ENCODE peak calls at places on chromosomes 16 and 17, in seven cellular contexts. P is IMR-90, Q is neuronal stem cell, N is H1, C is mesendoderm, V is mesenchymal stem cell, S is trophoblast cell. O is an unnamed sample.

GRCh38 chr16:68366062-68366461 is 55.2 kb downstream of the PRMT7 start:
- DNase-seq in P (no peak), Q (no peak), N (no peak), C (no peak), V (no peak), S (no peak), O (no peak)

GRCh38 chr17:6473128-6473767 is 29.0 kb downstream of the PIMREG start:
- DNase-seq in P (peak), Q (peak), N (peak), C (peak), V (peak), S (peak), O (peak)

GRCh38 chr17:40025991-40026815 is 11.0 kb downstream of the CSF3 start:
- DNase-seq in P (no peak), Q (no peak), N (no peak), C (no peak), V (no peak), S (no peak), O (no peak)

GRCh38 chr16:79171504-79172240 is 428.9 kb downstream of the MAF start:
- DNase-seq in P (no peak), Q (no peak), N (no peak), C (no peak), V (no peak), S (no peak), O (no peak)

GRCh38 chr16:80300876-80301275 is 239.9 kb upstream of the DYNLRB2 start:
- DNase-seq in P (peak), Q (no peak), N (no peak), C (peak), V (no peak), S (no peak), O (no peak)

GRCh38 chr16:31487720-31488629 is 5.1 kb downstream of the SLC5A2 start:
- DNase-seq in P (peak), Q (no peak), N (peak), C (peak), V (peak), S (peak), O (peak)

GRCh38 chr16:66986559-66986958 is 1.8 kb upstream of the CES4A start:
- DNase-seq in P (no peak), Q (no peak), N (no peak), C (no peak), V (no peak), S (no peak), O (no peak)

GRCh38 chr17:5184284-5184683 is 7.4 kb downstream of the ZNF594 start:
- DNase-seq in P (no peak), Q (no peak), N (no peak), C (no peak), V (no peak), S (no peak), O (no peak)

GRCh38 chr17:39754958-39755549 is 17.3 kb downstream of the GRB7 start:
- DNase-seq in P (no peak), Q (no peak), N (peak), C (peak), V (no peak), S (no peak), O (peak)

GRCh38 chr16:66182592-66182991 is 183.9 kb upstream of the CDH5 start:
- DNase-seq in P (no peak), Q (no peak), N (peak), C (no peak), V (no peak), S (no peak), O (no peak)

GRCh38 chr17:55742272-55743102 is 8.4 kb upstream of the PCTP start:
- DNase-seq in P (no peak), Q (no peak), N (no peak), C (no peak), V (no peak), S (no peak), O (no peak)

GRCh38 chr17:77375108-77375507 is 234.3 kb downstream of the SEC14L1 start:
- DNase-seq in P (no peak), Q (no peak), N (no peak), C (no peak), V (no peak), S (peak), O (no peak)

GRCh38 chr17:5468075-5468473 is 708 bp downstream of the DHX33 start:
- DNase-seq in P (no peak), Q (no peak), N (no peak), C (no peak), V (no peak), S (no peak), O (no peak)

GRCh38 chr17:53466733-53467132 is 356.0 kb upstream of the KIF2B start:
- DNase-seq in P (no peak), Q (no peak), N (no peak), C (no peak), V (no peak), S (no peak), O (no peak)
- H2AK5ac ChIP-seq in P (no peak), Q (no peak), N (no peak), C (no peak), V (no peak), S (no peak), O (no peak)

DNA sequence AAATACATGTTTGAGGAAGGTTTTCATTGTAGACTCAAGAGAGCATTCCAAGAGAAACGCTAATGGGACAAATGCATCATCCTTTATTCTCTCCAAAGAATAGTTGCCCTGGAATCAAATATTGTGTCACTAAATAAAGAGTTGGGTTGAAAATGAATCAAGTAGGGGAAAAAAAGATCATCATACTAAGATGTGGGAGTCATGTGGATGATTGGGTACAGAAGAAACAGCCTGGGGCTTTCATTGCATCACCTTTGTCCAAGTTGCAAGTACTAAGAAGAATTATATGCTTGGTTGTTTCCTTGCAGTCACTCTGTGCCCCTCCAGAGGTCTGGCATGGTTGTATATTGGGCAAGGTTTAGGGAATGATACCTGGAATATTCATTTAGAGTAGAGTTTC is 658.9 kb downstream of the TOX3 start:
- DNase-seq in P (peak), Q (no peak), N (no peak), C (no peak), V (peak), S (no peak), O (no peak)
- H2AK5ac ChIP-seq in P (no peak), Q (no peak), N (no peak), C (no peak), V (no peak), S (no peak), O (no peak)

GRCh38 chr17:61632826-61633225 is 41.8 kb upstream of the NACA2 start:
- DNase-seq in P (no peak), Q (no peak), N (no peak), C (no peak), V (no peak), S (no peak), O (no peak)

GRCh38 chr17:61638087-61638486 is 47.1 kb upstream of the NACA2 start:
- DNase-seq in P (no peak), Q (no peak), N (no peak), C (no peak), V (no peak), S (no peak), O (no peak)

GRCh38 chr17:61634942-61635538 is 44.0 kb upstream of the NACA2 start:
- DNase-seq in P (no peak), Q (no peak), N (no peak), C (no peak), V (no peak), S (no peak), O (no peak)

GRCh38 chr17:61634011-61634539 is 43.1 kb upstream of the NACA2 start:
- DNase-seq in P (no peak), Q (no peak), N (no peak), C (no peak), V (no peak), S (no peak), O (no peak)

DNA sequence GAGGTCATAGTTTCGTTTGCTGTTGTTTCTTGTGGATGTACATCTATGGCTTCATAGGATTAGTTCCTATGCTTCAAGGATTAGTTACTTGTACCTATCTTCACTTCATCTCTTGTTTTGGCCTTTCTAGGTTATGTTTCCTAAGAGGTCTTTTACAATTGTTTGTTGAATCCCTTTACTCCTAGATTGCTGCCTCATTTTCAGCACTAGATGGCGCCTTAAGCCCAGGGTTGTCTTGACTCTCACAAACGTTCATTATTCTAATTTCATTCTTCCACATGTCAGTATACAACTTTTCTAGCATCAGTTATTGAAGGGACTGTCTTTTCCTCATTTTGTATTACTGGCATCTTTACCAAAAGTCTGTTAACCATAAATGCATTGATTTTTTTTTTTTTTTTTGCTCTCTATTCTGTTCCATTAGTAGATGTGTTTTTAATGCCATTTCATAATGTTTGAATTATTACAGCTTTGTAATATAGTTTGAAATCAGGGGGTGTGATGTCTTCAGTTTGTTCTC is 45.0 kb upstream of the NACA2 start:
- DNase-seq in P (peak), Q (peak), N (peak), C (peak), V (peak), S (peak), O (peak)
- H2AK5ac ChIP-seq in P (no peak), Q (no peak), N (no peak), C (no peak), V (no peak), S (no peak), O (no peak)

GRCh38 chr16:84973226-84973625 is 38.1 kb downstream of the ZDHHC7 start:
- DNase-seq in P (no peak), Q (no peak), N (no peak), C (no peak), V (no peak), S (no peak), O (no peak)
- H2AK5ac ChIP-seq in P (no peak), Q (no peak), N (no peak), C (no peak), V (no peak), S (no peak), O (no peak)

DNA sequence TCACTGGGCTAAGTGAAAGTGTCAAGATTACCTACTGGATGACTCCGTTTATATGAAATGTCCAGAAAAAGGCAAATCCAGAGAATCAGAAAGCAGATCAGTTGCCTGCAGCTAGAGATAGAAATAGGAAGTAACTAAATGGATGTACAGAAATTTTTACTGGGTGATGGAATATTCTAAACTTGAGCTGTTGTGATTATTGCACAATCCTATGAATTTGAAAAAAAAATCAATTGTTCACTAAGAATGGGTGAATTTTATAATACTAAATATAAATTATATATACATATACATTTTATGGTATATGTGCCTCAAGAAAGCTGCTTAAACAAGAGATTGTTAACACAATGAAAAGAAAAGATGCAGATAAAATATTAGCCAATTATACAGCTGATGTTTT is 181.1 kb upstream of the C16orf82 start:
- DNase-seq in P (no peak), Q (no peak), N (no peak), C (no peak), V (no peak), S (no peak), O (no peak)
- H2AK5ac ChIP-seq in P (no peak), Q (no peak), N (no peak), C (no peak), V (no peak), S (no peak), O (no peak)

DNA sequence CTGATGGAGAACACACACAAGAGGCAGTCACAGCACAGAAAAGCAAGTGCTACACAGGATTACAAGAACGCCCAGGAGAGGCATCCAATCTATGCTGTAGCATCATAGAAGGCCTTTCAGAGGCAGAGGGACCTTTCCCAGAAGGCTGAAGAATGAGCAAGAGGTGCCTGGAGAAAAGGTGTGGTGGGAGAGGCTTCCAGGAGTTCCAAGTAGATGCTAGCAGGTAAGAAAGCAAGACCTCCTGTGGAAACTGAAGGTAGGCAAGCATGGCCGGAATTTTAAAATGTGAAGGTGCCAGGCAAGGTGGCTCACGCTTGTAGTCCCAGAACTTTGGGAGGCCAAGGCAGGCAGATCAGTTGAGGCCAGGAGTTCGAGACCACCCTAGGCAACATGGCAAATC is 2.1 kb downstream of the ARHGAP17 start:
- DNase-seq in P (no peak), Q (no peak), N (no peak), C (no peak), V (no peak), S (no peak), O (no peak)
- H2AK5ac ChIP-seq in P (peak), Q (no peak), N (no peak), C (no peak), V (no peak), S (no peak), O (no peak)

DNA sequence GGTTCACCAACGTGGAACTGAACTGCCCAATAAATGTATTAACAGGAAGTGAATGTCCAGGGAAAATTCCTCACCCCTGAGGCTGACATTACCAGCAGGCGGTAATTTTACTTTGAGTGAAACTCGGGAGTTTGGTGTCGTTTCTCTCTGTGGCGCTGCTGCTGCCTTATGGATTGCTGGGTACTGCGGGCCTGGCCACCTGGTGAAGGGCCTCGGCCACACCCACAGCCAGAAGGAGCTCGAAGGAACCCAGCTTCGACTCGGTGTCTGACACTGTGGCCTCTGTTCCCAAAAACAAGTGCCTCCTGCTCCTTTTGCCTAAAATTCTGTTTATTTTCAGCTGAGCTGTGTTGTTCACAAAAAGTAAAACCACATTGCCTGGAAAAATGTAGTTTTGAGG is 115.0 kb downstream of the BANP start:
- DNase-seq in P (no peak), Q (no peak), N (no peak), C (no peak), V (no peak), S (no peak), O (no peak)
- H2AK5ac ChIP-seq in P (peak), Q (no peak), N (no peak), C (no peak), V (peak), S (no peak), O (no peak)

O was measured in H9.